ENCODE peak calls at places on chromosome 10, in seven cellular contexts. X is astrocyte of the spinal cord, D is cardiac muscle cell, N is progenitor cell of endocrine pancreas, Z is lower lobe of right lung, L is WTC11, O is mucosa of descending colon. B is an unnamed sample.
A peak's percentile ranks its signal among the peaks of the same experiment; 100 is the strongest.

GRCh38 chr10:131726460-131726861 is 174.3 kb upstream of the PPP2R2D start:
- DNase-seq in L (peak; percentile 60), X (no peak), D (peak; percentile 4), O (no peak), Z (peak; percentile 64), N (no peak), B (peak; percentile 63)

GRCh38 chr10:126730856-126731612 is 60.5 kb upstream of the C10orf90 start:
- DNase-seq in O (no peak), X (no peak), D (no peak), L (no peak), N (no peak), Z (no peak), B (no peak)

GRCh38 chr10:91422915-91423314 is 12.8 kb downstream of the HECTD2 start:
- DNase-seq in X (no peak), L (no peak), N (no peak), Z (no peak), O (no peak), D (no peak), B (no peak)

GRCh38 chr10:132461683-132462231 is 64.8 kb downstream of the PWWP2B start:
- DNase-seq in L (no peak), O (peak; percentile 94), Z (peak; percentile 44), N (no peak), X (no peak), D (no peak), B (peak; percentile 4)

GRCh38 chr10:3757638-3758490 is 27.1 kb downstream of the KLF6 start:
- DNase-seq in N (no peak), Z (no peak), L (no peak), D (no peak), X (no peak), O (no peak), B (no peak)

GRCh38 chr10:12973149-12973718 is 28.3 kb downstream of the CCDC3 start:
- DNase-seq in Z (no peak), D (peak; percentile 32), N (no peak), O (no peak), X (no peak), L (no peak), B (no peak)

GRCh38 chr10:11005626-11006427 is 11.8 kb upstream of the CELF2 start:
- DNase-seq in Z (no peak), D (no peak), O (no peak), X (no peak), L (no peak), N (no peak), B (no peak)

GRCh38 chr10:114755537-114755936 is 66.0 kb upstream of the FHIP2A start:
- DNase-seq in L (no peak), N (no peak), D (no peak), Z (no peak), O (no peak), X (no peak), B (no peak)

GRCh38 chr10:60962946-60963345 is 19.0 kb upstream of the RHOBTB1 start:
- DNase-seq in Z (no peak), N (no peak), D (peak; percentile 53), X (peak; percentile 67), L (no peak), O (no peak), B (no peak)

GRCh38 chr10:43195557-43195956 is 57.3 kb downstream of the CSGALNACT2 start:
- DNase-seq in D (no peak), L (no peak), Z (peak; percentile 30), X (no peak), O (no peak), N (no peak), B (no peak)

GRCh38 chr10:128429835-128430513 is 303.8 kb upstream of the MKI67 start:
- DNase-seq in O (no peak), Z (no peak), N (no peak), L (no peak), X (no peak), D (no peak), B (no peak)

GRCh38 chr10:52780391-52781155 is 8.0 kb upstream of the MBL2 start:
- DNase-seq in X (no peak), D (no peak), O (no peak), N (no peak), L (no peak), Z (no peak), B (no peak)

GRCh38 chr10:124401633-124402032 is 17.1 kb downstream of the OAT start:
- DNase-seq in O (no peak), N (no peak), D (no peak), X (no peak), Z (no peak), L (no peak), B (no peak)

GRCh38 chr10:73997479-73997805 is 474 bp upstream of the VCL start:
- DNase-seq in X (no peak), Z (peak; percentile 79), L (no peak), D (no peak), O (no peak), N (no peak), B (no peak)

GRCh38 chr10:117421985-117422384 is 46.7 kb upstream of the PDZD8 start:
- DNase-seq in Z (no peak), L (no peak), D (no peak), O (no peak), N (no peak), X (no peak), B (no peak)

GRCh38 chr10:51137741-51138529 is 63.6 kb downstream of the PRKG1 start:
- DNase-seq in X (peak; percentile 10), D (peak; percentile 29), N (no peak), L (no peak), O (no peak), Z (no peak), B (no peak)

GRCh38 chr10:5603091-5603847 is 63.1 kb downstream of the ASB13 start:
- DNase-seq in L (no peak), N (no peak), O (peak; percentile 13), D (no peak), X (no peak), Z (peak; percentile 12), B (no peak)

GRCh38 chr10:47176206-47176902 is 123.6 kb upstream of the GDF10 start:
- DNase-seq in Z (no peak), L (no peak), X (no peak), N (no peak), O (no peak), D (no peak), B (no peak)

GRCh38 chr10:78776746-78777145 is 292.0 kb upstream of the ZMIZ1 start:
- DNase-seq in N (no peak), X (no peak), D (no peak), L (no peak), Z (no peak), O (no peak), B (no peak)

GRCh38 chr10:65952086-65952485 is 973.8 kb upstream of the LRRTM3 start:
- DNase-seq in D (no peak), N (no peak), X (no peak), Z (no peak), O (no peak), L (no peak), B (no peak)
- TF ChIP-seq CTCF in D (no peak), N (no peak), X (no peak), Z (no peak), O (no peak), L (no peak), B (no peak)

GRCh38 chr10:14556285-14556956 is 218.3 kb downstream of the FAM107B start:
- DNase-seq in X (no peak), Z (peak; percentile 63), L (peak; percentile 39), O (no peak), D (no peak), N (no peak), B (no peak)
- TF ChIP-seq CTCF in X (peak; percentile 25), Z (peak; percentile 28), L (no peak), O (no peak), D (no peak), N (peak; percentile 36), B (no peak)

GRCh38 chr10:133608855-133609254 is 17.7 kb downstream of the FRG2B start:
- DNase-seq in L (no peak), N (no peak), D (peak; percentile 23), X (no peak), O (no peak), Z (no peak), B (no peak)
- TF ChIP-seq CTCF in L (no peak), N (no peak), D (peak; percentile 43), X (peak; percentile 18), O (no peak), Z (peak; percentile 54), B (no peak)

GRCh38 chr10:100519321-100520051 is at the start of gene SEC31B:
- DNase-seq in O (peak; percentile 44), N (peak; percentile 37), Z (peak; percentile 52), L (peak; percentile 77), X (no peak), D (no peak), B (no peak)
- TF ChIP-seq CTCF in O (no peak), N (no peak), Z (no peak), L (no peak), X (no peak), D (no peak), B (no peak)

DNA sequence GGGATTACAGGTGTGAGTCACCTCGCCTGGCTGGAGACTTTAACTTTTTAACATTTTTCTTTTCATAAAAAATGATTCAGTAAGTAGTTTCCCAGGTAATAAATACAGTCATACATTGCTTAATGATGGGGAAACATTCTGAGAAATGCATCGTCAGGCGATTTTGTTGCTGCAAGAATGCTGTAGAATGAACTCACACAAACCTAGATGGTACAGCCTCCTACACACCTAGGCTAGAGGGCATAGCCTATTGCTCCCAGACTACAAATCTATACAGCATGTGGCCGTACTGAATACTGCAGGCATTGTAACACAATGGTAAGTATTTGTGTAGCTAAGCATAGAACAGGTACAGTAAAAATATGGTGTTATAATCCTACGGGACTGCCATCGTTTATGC is 108.5 kb upstream of the SFMBT2 start:
- DNase-seq in X (no peak), L (no peak), O (no peak), N (no peak), D (no peak), Z (no peak), B (no peak)
- TF ChIP-seq CTCF in X (no peak), L (no peak), O (no peak), N (no peak), D (no peak), Z (no peak), B (no peak)

DNA sequence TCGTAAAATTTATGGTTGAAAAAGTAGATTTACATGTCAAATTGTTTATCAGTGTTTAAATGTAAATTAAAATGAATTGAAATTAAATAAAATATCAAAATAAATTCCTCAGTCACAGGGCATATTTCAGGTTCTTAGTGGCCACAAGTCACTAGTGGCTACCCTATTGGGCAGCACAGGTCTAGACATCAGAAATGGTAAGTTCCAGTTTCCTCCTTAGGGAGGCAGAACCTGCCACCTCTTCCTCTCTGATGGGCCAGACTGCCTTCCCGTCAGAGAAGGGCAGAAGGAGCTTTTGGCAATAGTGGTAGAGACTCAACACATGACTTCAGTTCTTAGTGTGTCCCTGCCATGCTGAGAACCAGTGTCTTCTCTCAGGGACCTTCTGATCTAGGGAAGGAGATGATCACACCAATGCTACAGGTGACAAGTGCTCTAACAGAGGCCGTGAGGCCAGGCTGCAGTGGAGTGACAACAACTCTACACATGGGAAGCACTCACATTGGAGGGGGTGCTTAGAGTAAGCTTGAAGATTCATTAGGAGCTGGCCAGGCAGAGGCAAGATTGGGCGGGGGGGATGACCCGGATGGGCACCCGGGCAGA is 14.4 kb upstream of the PCBD1 start:
- DNase-seq in Z (no peak), N (no peak), L (peak; percentile 4), D (no peak), X (no peak), O (no peak), B (no peak)
- TF ChIP-seq CTCF in Z (no peak), N (no peak), L (no peak), D (no peak), X (no peak), O (no peak), B (no peak)